ENCODE peak calls at places on chromosomes 16 and 17, in ten cellular contexts. Q is NCI-H2081; F is stimulated activated CD8-positive, alpha-beta memory T cell treated with anti-CD3 and anti-CD28 coated beads, Interleukin-4, amount 100 ng/mL, for 48 hours; P is anterior cingulate cortex; D is HuH-7; C is LHCN-M2; J is upper lobe of right lung; V is ACHN; I is posterior cingulate gyrus; S is NCI-H2107. M is an unnamed sample.

GRCh38 chr16:31081428-31082351 is 7.1 kb downstream of the PRSS53 start:
- DNase-seq in C (no peak), S (no peak), P (no peak), D (no peak), Q (no peak), I (no peak), V (no peak), J (no peak), F (no peak), M (no peak)

GRCh38 chr17:1574697-1575471 is 12.3 kb upstream of the PITPNA start:
- DNase-seq in D (no peak), Q (no peak), F (no peak), J (peak; percentile 72), C (no peak), I (no peak), S (no peak), V (no peak), P (no peak), M (no peak)

GRCh38 chr16:88378401-88378800 is 4.4 kb upstream of the ZNF469 start:
- DNase-seq in I (no peak), S (no peak), V (no peak), J (peak; percentile 60), C (no peak), F (no peak), D (no peak), Q (no peak), P (no peak), M (no peak)

GRCh38 chr16:19515765-19516164 is 6.1 kb downstream of the GDE1 start:
- DNase-seq in S (no peak), F (no peak), P (no peak), Q (no peak), J (no peak), D (no peak), V (no peak), I (no peak), C (peak; percentile 12), M (no peak)

GRCh38 chr16:20301840-20302239 is 25.5 kb downstream of the GP2 start:
- DNase-seq in J (no peak), D (no peak), C (no peak), S (no peak), V (no peak), I (no peak), F (no peak), Q (no peak), P (no peak), M (no peak)

GRCh38 chr17:68248886-68249872 is 1.3 kb downstream of the AMZ2 start:
- DNase-seq in S (no peak), C (peak; percentile 11), V (peak; percentile 26), J (no peak), D (no peak), F (no peak), P (no peak), Q (no peak), I (no peak), M (no peak)

GRCh38 chr16:22941970-22942501 is 128.1 kb downstream of the HS3ST2 start:
- DNase-seq in F (no peak), V (no peak), P (no peak), S (no peak), J (no peak), D (no peak), Q (no peak), C (no peak), I (no peak), M (no peak)

GRCh38 chr17:75844530-75845057 is 390 bp upstream of the UNC13D start:
- DNase-seq in D (no peak), I (no peak), C (no peak), V (no peak), F (no peak), S (no peak), Q (no peak), P (no peak), J (peak; percentile 89), M (no peak)

GRCh38 chr17:76581515-76581914 is 4.1 kb downstream of the ST6GALNAC2 start:
- DNase-seq in I (no peak), V (no peak), F (no peak), D (no peak), Q (no peak), C (no peak), S (no peak), P (no peak), J (no peak), M (no peak)

GRCh38 chr17:19304209-19304608 is 58.3 kb downstream of the B9D1 start:
- DNase-seq in S (no peak), I (no peak), F (no peak), P (peak; percentile 62), J (peak; percentile 65), C (peak; percentile 49), V (peak; percentile 51), Q (no peak), D (peak; percentile 17), M (no peak)

GRCh38 chr16:80718480-80719220 is 85.7 kb downstream of the CDYL2 start:
- DNase-seq in C (peak; percentile 9), V (no peak), S (no peak), I (no peak), J (no peak), F (no peak), D (peak; percentile 50), P (no peak), Q (no peak), M (no peak)

GRCh38 chr16:67155305-67156145 is 4.2 kb downstream of the TRADD start:
- DNase-seq in F (peak; percentile 87), D (peak; percentile 90), C (peak; percentile 60), Q (peak; percentile 47), I (peak; percentile 79), J (peak; percentile 89), V (no peak), S (peak; percentile 57), P (peak; percentile 62), M (no peak)

GRCh38 chr16:15434425-15435215 is at the start of gene BMERB1:
- DNase-seq in F (peak; percentile 85), P (peak; percentile 69), S (peak; percentile 54), C (peak; percentile 75), J (peak; percentile 70), I (peak; percentile 80), V (peak; percentile 56), Q (peak; percentile 65), D (peak; percentile 55), M (no peak)

GRCh38 chr17:57195790-57196460 is 60.4 kb upstream of the MSI2 start:
- DNase-seq in J (no peak), F (no peak), I (no peak), Q (no peak), S (no peak), C (peak; percentile 47), V (no peak), D (no peak), P (no peak), M (peak; percentile 11)

GRCh38 chr16:69888005-69888560 is 63.1 kb upstream of the CLEC18A start:
- DNase-seq in C (no peak), I (no peak), Q (no peak), P (no peak), F (no peak), S (no peak), D (no peak), V (peak; percentile 81), J (no peak), M (no peak)

GRCh38 chr16:61590577-61590976 is 445.7 kb downstream of the CDH8 start:
- DNase-seq in I (no peak), V (no peak), C (no peak), Q (no peak), D (no peak), F (no peak), J (no peak), P (no peak), S (no peak), M (no peak)

GRCh38 chr16:20918486-20919239 is 18.1 kb downstream of the LYRM1 start:
- DNase-seq in J (peak; percentile 69), F (peak; percentile 33), D (no peak), I (no peak), Q (no peak), V (no peak), P (no peak), C (peak; percentile 66), S (no peak), M (no peak)

GRCh38 chr17:72166040-72166439 is 45.2 kb downstream of the SOX9 start:
- DNase-seq in I (no peak), C (no peak), V (no peak), S (no peak), D (peak; percentile 43), P (no peak), J (no peak), Q (no peak), F (no peak), M (no peak)

GRCh38 chr16:52861614-52862022 is 191.1 kb downstream of the CHD9NB start:
- DNase-seq in F (no peak), D (peak; percentile 9), Q (peak; percentile 31), I (no peak), P (peak; percentile 3), C (peak; percentile 32), J (no peak), V (peak; percentile 38), S (peak; percentile 29), M (no peak)

GRCh38 chr17:76716146-76716833 is 5.5 kb upstream of the MXRA7 start:
- DNase-seq in F (peak; percentile 75), J (peak; percentile 63), Q (no peak), S (no peak), P (no peak), C (peak; percentile 100), D (no peak), V (no peak), I (no peak), M (peak; percentile 56)

GRCh38 chr16:70777973-70778406 is 23.0 kb downstream of the VAC14 start:
- DNase-seq in F (no peak), C (peak; percentile 67), P (no peak), Q (no peak), V (no peak), S (no peak), J (peak; percentile 12), D (no peak), I (no peak), M (no peak)

GRCh38 chr16:4176794-4177438 is 60.7 kb upstream of the ADCY9 start:
- DNase-seq in F (no peak), V (peak; percentile 68), C (peak; percentile 56), P (no peak), S (peak; percentile 45), J (no peak), Q (no peak), D (no peak), I (peak; percentile 65), M (no peak)

GRCh38 chr16:3467920-3468319 is 24.4 kb downstream of the NAA60 start:
- DNase-seq in V (peak; percentile 20), D (no peak), F (no peak), Q (no peak), J (no peak), I (no peak), S (no peak), P (no peak), C (peak; percentile 63), M (no peak)

GRCh38 chr16:15518412-15519351 is 84.3 kb downstream of the BMERB1 start:
- DNase-seq in J (no peak), Q (no peak), V (peak; percentile 59), F (no peak), P (no peak), C (peak; percentile 56), D (no peak), S (no peak), I (no peak), M (no peak)

GRCh38 chr17:59839646-59840328 is 53.0 kb downstream of the TUBD1 start:
- DNase-seq in I (no peak), P (no peak), S (no peak), V (peak; percentile 55), J (no peak), F (no peak), Q (no peak), C (peak; percentile 55), D (no peak), M (no peak)

GRCh38 chr17:57875109-57876022 is 25.5 kb upstream of the MRPS23 start:
- DNase-seq in J (peak; percentile 82), F (no peak), C (peak; percentile 98), D (peak; percentile 82), P (peak; percentile 83), S (no peak), V (peak; percentile 99), I (peak; percentile 77), Q (no peak), M (peak; percentile 95)

GRCh38 chr17:73203135-73203787 is 10.4 kb downstream of the COG1 start:
- DNase-seq in D (peak; percentile 64), V (no peak), J (no peak), C (no peak), F (no peak), P (no peak), I (no peak), S (no peak), Q (no peak), M (no peak)

GRCh38 chr17:72683506-72684404 is 408.7 kb downstream of the SLC39A11 start:
- DNase-seq in V (peak; percentile 82), I (no peak), Q (no peak), P (no peak), C (peak; percentile 84), D (peak; percentile 88), J (peak; percentile 74), S (peak; percentile 27), F (no peak), M (no peak)